ENCODE peak calls at places on chromosomes 11 and 22, in ten cellular contexts. F, I, C, M, B, X, W, P, G and U are unnamed samples.

GRCh38 chr11:13465909-13466371 is 2.9 kb upstream of the BTBD10 start:
- DNase-seq in F (no peak), B (peak; percentile 31), I (peak; percentile 65), M (peak; percentile 64), C (no peak), P (peak; percentile 11), W (no peak), X (peak; percentile 68), G (no peak), U (peak; percentile 58)

GRCh38 chr22:29692327-29692640 is 27.5 kb upstream of the CABP7 start:
- DNase-seq in G (no peak), C (no peak), M (no peak), W (no peak), I (no peak), B (no peak), X (no peak), P (no peak), F (no peak), U (no peak)

GRCh38 chr11:67032830-67033555 is 10.1 kb downstream of the SYT12 start:
- DNase-seq in M (peak; percentile 85), F (no peak), G (no peak), B (peak; percentile 76), I (no peak), X (peak; percentile 91), W (no peak), C (no peak), P (no peak), U (peak; percentile 88)

GRCh38 chr11:120135838-120136237 is 2.1 kb downstream of the TRIM29 start:
- DNase-seq in F (peak; percentile 46), P (no peak), C (no peak), G (no peak), I (no peak), M (no peak), X (no peak), B (no peak), W (no peak), U (no peak)

GRCh38 chr11:704799-705645 is 1.0 kb upstream of the EPS8L2 start:
- DNase-seq in F (no peak), B (no peak), W (peak; percentile 66), C (no peak), X (no peak), M (no peak), I (no peak), G (no peak), P (no peak), U (no peak)

GRCh38 chr11:112610996-112611795 is 350.0 kb upstream of the NCAM1 start:
- DNase-seq in B (no peak), G (peak; percentile 97), F (no peak), C (no peak), I (peak; percentile 80), W (no peak), M (no peak), X (peak; percentile 52), P (no peak), U (peak; percentile 46)

GRCh38 chr11:26851696-26852095 is 129.8 kb upstream of the SLC5A12 start:
- DNase-seq in F (no peak), C (no peak), X (no peak), B (no peak), G (peak; percentile 86), I (peak; percentile 89), P (no peak), W (no peak), M (no peak), U (no peak)

GRCh38 chr11:120629407-120629806 is 117.9 kb downstream of the GRIK4 start:
- DNase-seq in B (no peak), C (no peak), W (peak; percentile 74), M (no peak), F (no peak), G (no peak), X (no peak), P (no peak), I (no peak), U (no peak)

GRCh38 chr11:78737891-78738290 is 163.2 kb upstream of the NARS2 start:
- DNase-seq in P (no peak), B (no peak), F (no peak), C (no peak), M (no peak), X (no peak), W (no peak), G (no peak), I (no peak), U (no peak)

GRCh38 chr11:111097191-111097590 is 148.3 kb upstream of the POU2AF2 start:
- DNase-seq in W (peak; percentile 90), G (no peak), I (no peak), X (peak; percentile 45), F (no peak), M (peak; percentile 63), C (no peak), P (no peak), B (no peak), U (peak; percentile 29)

GRCh38 chr11:133865466-133865865 is 20.2 kb upstream of the SPATA19 start:
- DNase-seq in F (no peak), M (no peak), C (no peak), G (no peak), I (no peak), P (no peak), B (no peak), W (no peak), X (no peak), U (no peak)

GRCh38 chr11:76823481-76824028 is 37.2 kb upstream of the ACER3 start:
- DNase-seq in M (no peak), F (no peak), B (peak; percentile 24), C (no peak), I (no peak), W (peak; percentile 43), X (peak; percentile 98), G (no peak), P (peak; percentile 79), U (peak; percentile 95)

GRCh38 chr22:27474711-27475547 is 326.6 kb downstream of the MN1 start:
- DNase-seq in P (no peak), F (no peak), M (peak; percentile 42), C (no peak), G (no peak), I (no peak), W (peak; percentile 95), B (peak; percentile 98), X (peak; percentile 99), U (peak; percentile 94)

GRCh38 chr22:23248583-23248982 is 68.3 kb downstream of the BCR start:
- DNase-seq in M (peak; percentile 53), X (no peak), G (no peak), F (no peak), P (peak; percentile 79), B (no peak), I (no peak), W (peak; percentile 61), C (no peak), U (no peak)

GRCh38 chr22:46673205-46673604 is 53.0 kb downstream of the GRAMD4 start:
- DNase-seq in I (no peak), P (no peak), G (no peak), M (no peak), W (no peak), F (no peak), X (peak; percentile 7), C (no peak), B (no peak), U (no peak)

GRCh38 chr22:44645531-44645930 is 56.5 kb upstream of the PRR5 start:
- DNase-seq in X (no peak), C (no peak), M (no peak), G (no peak), I (no peak), B (no peak), F (no peak), W (peak; percentile 28), P (no peak), U (no peak)